ENCODE peak calls at places on chromosomes 5 and 9, in nine cellular contexts. One of them, this sample, is unnamed. For H3K27me3, the result is how much of the 10 kb centered on the place peaks cover.

GRCh38 chr5:93583525-93583798 is 440 bp downstream of the NR2F1 start:
- DNase-seq in ovary: no peak
- DNase-seq in SK-N-SH: no peak
- DNase-seq in H1: no peak
- DNase-seq in suprapubic skin: no peak
- DNase-seq in transverse colon: no peak
- DNase-seq in stomach: no peak
- DNase-seq in HepG2: no peak
- DNase-seq in tibial nerve: no peak
- DNase-seq in this sample: no peak

GRCh38 chr5:923473-923873 is 30.8 kb downstream of the TRIP13 start:
- DNase-seq in ovary: peak
- DNase-seq in SK-N-SH: peak
- DNase-seq in H1: peak
- DNase-seq in suprapubic skin: peak
- DNase-seq in transverse colon: peak
- DNase-seq in stomach: peak
- DNase-seq in HepG2: peak
- DNase-seq in tibial nerve: peak
- DNase-seq in this sample: peak

GRCh38 chr9:19386469-19387044 is 6.5 kb upstream of the RPS6 start:
- DNase-seq in ovary: no peak
- DNase-seq in SK-N-SH: no peak
- DNase-seq in H1: no peak
- DNase-seq in suprapubic skin: no peak
- DNase-seq in transverse colon: no peak
- DNase-seq in stomach: no peak
- DNase-seq in HepG2: no peak
- DNase-seq in tibial nerve: no peak
- DNase-seq in this sample: no peak

GRCh38 chr5:116942622-116943021 is 368.0 kb upstream of the SEMA6A start:
- DNase-seq in ovary: no peak
- DNase-seq in SK-N-SH: no peak
- DNase-seq in H1: no peak
- DNase-seq in suprapubic skin: no peak
- DNase-seq in transverse colon: no peak
- DNase-seq in stomach: no peak
- DNase-seq in HepG2: no peak
- DNase-seq in tibial nerve: no peak
- DNase-seq in this sample: no peak

GRCh38 chr5:157303667-157304327 is 37.9 kb downstream of the CYFIP2 start:
- DNase-seq in ovary: no peak
- DNase-seq in SK-N-SH: no peak
- DNase-seq in H1: no peak
- DNase-seq in suprapubic skin: no peak
- DNase-seq in transverse colon: no peak
- DNase-seq in stomach: no peak
- DNase-seq in HepG2: no peak
- DNase-seq in tibial nerve: no peak
- DNase-seq in this sample: no peak

GRCh38 chr9:120965344-120966004 is 38.9 kb upstream of the TRAF1 start:
- DNase-seq in ovary: no peak
- DNase-seq in SK-N-SH: peak
- DNase-seq in H1: no peak
- DNase-seq in suprapubic skin: no peak
- DNase-seq in transverse colon: no peak
- DNase-seq in stomach: no peak
- DNase-seq in HepG2: no peak
- DNase-seq in tibial nerve: no peak
- DNase-seq in this sample: no peak

GRCh38 chr5:6713274-6714181 is at the start of gene TENT4A:
- DNase-seq in ovary: peak
- DNase-seq in SK-N-SH: peak
- DNase-seq in H1: no peak
- DNase-seq in suprapubic skin: no peak
- DNase-seq in transverse colon: peak
- DNase-seq in stomach: no peak
- DNase-seq in HepG2: no peak
- DNase-seq in tibial nerve: no peak
- DNase-seq in this sample: no peak

GRCh38 chr9:70285246-70285645 is 26.5 kb downstream of the SMC5 start:
- DNase-seq in ovary: no peak
- DNase-seq in SK-N-SH: peak
- DNase-seq in H1: no peak
- DNase-seq in suprapubic skin: no peak
- DNase-seq in transverse colon: no peak
- DNase-seq in stomach: no peak
- DNase-seq in HepG2: no peak
- DNase-seq in tibial nerve: no peak
- DNase-seq in this sample: no peak

GRCh38 chr5:68429510-68429909 is 214.0 kb downstream of the PIK3R1 start:
- DNase-seq in ovary: no peak
- DNase-seq in SK-N-SH: no peak
- DNase-seq in H1: no peak
- DNase-seq in suprapubic skin: no peak
- DNase-seq in transverse colon: no peak
- DNase-seq in stomach: no peak
- DNase-seq in HepG2: no peak
- DNase-seq in tibial nerve: no peak
- DNase-seq in this sample: no peak

GRCh38 chr5:106634375-106634774 is 1036.4 kb downstream of the EFNA5 start:
- DNase-seq in ovary: no peak
- DNase-seq in SK-N-SH: no peak
- DNase-seq in H1: no peak
- DNase-seq in suprapubic skin: no peak
- DNase-seq in transverse colon: no peak
- DNase-seq in stomach: no peak
- DNase-seq in HepG2: no peak
- DNase-seq in tibial nerve: no peak
- DNase-seq in this sample: no peak

GRCh38 chr5:125453011-125453410 is 706.6 kb upstream of the ZNF608 start:
- DNase-seq in ovary: no peak
- DNase-seq in SK-N-SH: no peak
- DNase-seq in H1: no peak
- DNase-seq in suprapubic skin: no peak
- DNase-seq in transverse colon: no peak
- DNase-seq in stomach: no peak
- DNase-seq in HepG2: no peak
- DNase-seq in tibial nerve: no peak
- DNase-seq in this sample: no peak

GRCh38 chr5:127447822-127448221 is 69.6 kb upstream of the PRRC1 start:
- DNase-seq in ovary: no peak
- DNase-seq in SK-N-SH: no peak
- DNase-seq in H1: no peak
- DNase-seq in suprapubic skin: no peak
- DNase-seq in transverse colon: no peak
- DNase-seq in stomach: no peak
- DNase-seq in HepG2: no peak
- DNase-seq in tibial nerve: no peak
- DNase-seq in this sample: no peak

DNA sequence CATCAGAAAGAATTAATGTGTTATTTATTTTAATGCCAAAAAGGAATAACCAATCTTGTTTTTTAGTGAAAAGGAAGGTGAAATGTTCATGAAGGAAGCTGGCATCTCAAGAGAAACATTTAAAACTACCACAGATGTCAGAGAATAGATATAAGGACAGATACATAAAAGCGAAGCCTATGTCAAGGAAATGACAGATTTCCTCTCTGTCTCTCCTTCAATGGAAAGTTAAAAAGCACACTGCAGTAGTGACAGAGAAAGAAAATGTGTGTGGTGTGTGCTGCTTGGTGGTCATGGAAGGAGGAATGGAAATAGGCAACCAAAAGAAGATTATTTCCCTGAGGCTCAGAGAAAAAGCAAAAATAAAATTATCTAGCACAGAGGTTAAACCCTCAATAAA is 9.2 kb downstream of the WNT8A start:
- DNase-seq in ovary: no peak
- DNase-seq in SK-N-SH: no peak
- DNase-seq in H1: no peak
- DNase-seq in suprapubic skin: no peak
- DNase-seq in transverse colon: no peak
- DNase-seq in stomach: no peak
- DNase-seq in HepG2: no peak
- DNase-seq in tibial nerve: no peak
- DNase-seq in this sample: no peak
- H3K27me3 ChIP-seq in ovary: under half
- H3K27me3 ChIP-seq in SK-N-SH: under half
- H3K27me3 ChIP-seq in H1: half or more
- H3K27me3 ChIP-seq in suprapubic skin: under half
- H3K27me3 ChIP-seq in transverse colon: under half
- H3K27me3 ChIP-seq in stomach: under half
- H3K27me3 ChIP-seq in HepG2: under half
- H3K27me3 ChIP-seq in tibial nerve: under half
- H3K27me3 ChIP-seq in this sample: under half

DNA sequence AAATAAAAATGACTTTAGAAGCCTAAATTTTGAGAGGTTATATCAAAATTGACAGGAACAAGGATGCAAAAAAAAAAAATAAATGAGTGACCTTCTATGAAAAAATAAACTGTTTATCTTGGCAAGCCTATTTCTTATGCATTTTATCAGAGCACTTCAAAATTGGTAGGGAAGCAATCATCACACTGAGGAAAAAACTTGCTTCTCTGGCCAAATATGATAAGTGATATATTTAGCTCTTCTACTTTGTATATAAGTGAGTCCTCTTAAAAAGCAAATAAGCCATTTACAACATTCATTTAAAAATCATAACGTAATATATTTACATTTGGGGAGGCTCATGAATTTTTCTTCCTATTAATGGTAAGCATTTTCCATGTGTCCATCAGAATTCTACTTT is 287.1 kb downstream of the FBXL17 start:
- DNase-seq in ovary: no peak
- DNase-seq in SK-N-SH: no peak
- DNase-seq in H1: no peak
- DNase-seq in suprapubic skin: no peak
- DNase-seq in transverse colon: no peak
- DNase-seq in stomach: no peak
- DNase-seq in HepG2: no peak
- DNase-seq in tibial nerve: no peak
- DNase-seq in this sample: no peak
- TF ChIP-seq EP300 in ovary: no peak
- TF ChIP-seq EP300 in SK-N-SH: no peak
- TF ChIP-seq EP300 in H1: no peak
- TF ChIP-seq EP300 in suprapubic skin: no peak
- TF ChIP-seq EP300 in transverse colon: no peak
- TF ChIP-seq EP300 in stomach: no peak
- TF ChIP-seq EP300 in HepG2: no peak
- TF ChIP-seq EP300 in tibial nerve: no peak
- TF ChIP-seq EP300 in this sample: no peak

GRCh38 chr9:21550392-21550791 is 68.3 kb upstream of the IFNE start:
- DNase-seq in ovary: no peak
- DNase-seq in SK-N-SH: no peak
- DNase-seq in H1: no peak
- DNase-seq in suprapubic skin: no peak
- DNase-seq in transverse colon: no peak
- DNase-seq in stomach: no peak
- DNase-seq in HepG2: no peak
- DNase-seq in tibial nerve: no peak
- DNase-seq in this sample: no peak

GRCh38 chr9:21551401-21551800 is 69.3 kb upstream of the IFNE start:
- DNase-seq in ovary: no peak
- DNase-seq in SK-N-SH: no peak
- DNase-seq in H1: no peak
- DNase-seq in suprapubic skin: no peak
- DNase-seq in transverse colon: no peak
- DNase-seq in stomach: no peak
- DNase-seq in HepG2: no peak
- DNase-seq in tibial nerve: no peak
- DNase-seq in this sample: no peak

GRCh38 chr9:21549890-21550289 is 67.8 kb upstream of the IFNE start:
- DNase-seq in ovary: no peak
- DNase-seq in SK-N-SH: no peak
- DNase-seq in H1: no peak
- DNase-seq in suprapubic skin: no peak
- DNase-seq in transverse colon: no peak
- DNase-seq in stomach: no peak
- DNase-seq in HepG2: no peak
- DNase-seq in tibial nerve: no peak
- DNase-seq in this sample: no peak

GRCh38 chr9:21553441-21553840 is 71.3 kb upstream of the IFNE start:
- DNase-seq in ovary: no peak
- DNase-seq in SK-N-SH: no peak
- DNase-seq in H1: no peak
- DNase-seq in suprapubic skin: no peak
- DNase-seq in transverse colon: no peak
- DNase-seq in stomach: no peak
- DNase-seq in HepG2: no peak
- DNase-seq in tibial nerve: no peak
- DNase-seq in this sample: no peak

DNA sequence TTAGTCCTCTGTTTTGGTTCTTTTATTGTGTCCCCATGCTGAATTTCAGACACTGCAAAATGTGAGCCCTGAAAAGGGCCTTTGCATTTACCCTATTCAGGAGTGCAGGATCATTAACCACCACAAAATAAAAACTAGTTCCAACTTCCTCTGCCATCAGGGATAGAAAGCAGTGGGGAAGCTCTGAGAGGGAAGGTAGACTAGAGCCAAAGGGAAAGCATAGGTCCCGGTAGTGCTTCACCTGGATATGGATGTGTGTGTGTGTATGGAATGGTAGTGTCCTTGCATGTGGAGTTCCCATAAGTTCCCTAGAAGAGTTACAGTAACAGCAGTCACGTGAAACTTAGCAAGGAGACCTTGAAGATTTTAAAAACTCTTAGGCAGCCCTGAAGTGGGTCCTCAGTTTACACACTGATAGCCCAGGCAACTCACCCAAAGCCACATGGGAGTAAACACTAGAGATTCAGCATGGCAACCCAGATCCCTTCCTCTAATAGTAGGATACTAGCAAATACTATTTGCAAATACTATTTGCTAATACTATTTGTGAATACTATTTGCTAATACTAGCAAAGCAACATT is 70.2 kb upstream of the IFNE start:
- DNase-seq in ovary: no peak
- DNase-seq in SK-N-SH: no peak
- DNase-seq in H1: no peak
- DNase-seq in suprapubic skin: no peak
- DNase-seq in transverse colon: no peak
- DNase-seq in stomach: no peak
- DNase-seq in HepG2: no peak
- DNase-seq in tibial nerve: no peak
- DNase-seq in this sample: no peak
- H3K27me3 ChIP-seq in ovary: under half
- H3K27me3 ChIP-seq in SK-N-SH: under half
- H3K27me3 ChIP-seq in H1: under half
- H3K27me3 ChIP-seq in suprapubic skin: under half
- H3K27me3 ChIP-seq in transverse colon: half or more
- H3K27me3 ChIP-seq in stomach: under half
- H3K27me3 ChIP-seq in HepG2: under half
- H3K27me3 ChIP-seq in tibial nerve: under half
- H3K27me3 ChIP-seq in this sample: under half

GRCh38 chr5:180783340-180784052 is 19.1 kb downstream of the MGAT1 start:
- DNase-seq in ovary: no peak
- DNase-seq in SK-N-SH: no peak
- DNase-seq in H1: no peak
- DNase-seq in suprapubic skin: no peak
- DNase-seq in transverse colon: no peak
- DNase-seq in stomach: no peak
- DNase-seq in HepG2: no peak
- DNase-seq in tibial nerve: no peak
- DNase-seq in this sample: no peak
- TF ChIP-seq EP300 in ovary: no peak
- TF ChIP-seq EP300 in SK-N-SH: no peak
- TF ChIP-seq EP300 in H1: no peak
- TF ChIP-seq EP300 in suprapubic skin: no peak
- TF ChIP-seq EP300 in transverse colon: no peak
- TF ChIP-seq EP300 in stomach: no peak
- TF ChIP-seq EP300 in HepG2: no peak
- TF ChIP-seq EP300 in tibial nerve: no peak
- TF ChIP-seq EP300 in this sample: no peak